ENCODE peak calls at places on chromosomes 5 and 9, in nine cellular contexts. N is mesendoderm; M is HCT116; E is T-helper 9 cell; O is activated T-helper 1 cell treated with anti-CD3 and anti-CD28 coated beads, Interleukin-12 subunit alpha, Interleukin-12 subunit beta, Interleukin-2, Interleukin-4 antibody, amounts not matched to agents 30 ng/mL and 10 ng/mL and 1 ng/mL, durations not matched to agents 14 hours and 24 hours and 36 hours; Y is A172; C is ureter; J is tibial artery; T is posterior cingulate gyrus. F is an unnamed sample.

GRCh38 chr5:132456553-132457361 is 33.8 kb downstream of the IRF1 start:
- DNase-seq in N (no peak), M (no peak), E (peak), O (peak), Y (no peak), C (no peak), J (peak), T (no peak), F (no peak)

GRCh38 chr9:36092509-36093215 is 43.9 kb upstream of the GLIPR2 start:
- DNase-seq in N (peak), M (no peak), E (no peak), O (peak), Y (no peak), C (no peak), J (no peak), T (no peak), F (no peak)

GRCh38 chr5:2093859-2094615 is 211.3 kb upstream of the IRX4 start:
- DNase-seq in N (no peak), M (no peak), E (no peak), O (no peak), Y (peak), C (no peak), J (peak), T (no peak), F (peak)

GRCh38 chr5:152532714-152533113 is 127.6 kb upstream of the NMUR2 start:
- DNase-seq in N (peak), M (peak), E (no peak), O (no peak), Y (peak), C (no peak), J (no peak), T (no peak), F (peak)

GRCh38 chr5:97133106-97133505 is 9.3 kb downstream of the LIX1 start:
- DNase-seq in N (no peak), M (no peak), E (no peak), O (no peak), Y (no peak), C (no peak), J (no peak), T (no peak), F (no peak)

GRCh38 chr9:108980893-108981292 is 32.4 kb downstream of the CTNNAL1 start:
- DNase-seq in N (no peak), M (no peak), E (no peak), O (no peak), Y (no peak), C (no peak), J (no peak), T (no peak), F (no peak)

GRCh38 chr5:82155305-82155704 is 122.8 kb downstream of the RPS23 start:
- DNase-seq in N (no peak), M (no peak), E (no peak), O (no peak), Y (no peak), C (no peak), J (no peak), T (no peak), F (no peak)

GRCh38 chr9:133762488-133763271 is 24.5 kb upstream of the SARDH start:
- DNase-seq in N (no peak), M (no peak), E (no peak), O (no peak), Y (no peak), C (peak), J (no peak), T (no peak), F (no peak)

GRCh38 chr5:54703568-54704255 is 186.2 kb downstream of the SNX18 start:
- DNase-seq in N (no peak), M (no peak), E (no peak), O (no peak), Y (no peak), C (no peak), J (no peak), T (no peak), F (no peak)

GRCh38 chr5:95484421-95484820 is 70.4 kb downstream of the SKIC3 start:
- DNase-seq in N (no peak), M (no peak), E (no peak), O (no peak), Y (no peak), C (no peak), J (no peak), T (no peak), F (no peak)

GRCh38 chr5:156850206-156850751 is at the start of gene PPP1R2B:
- DNase-seq in N (no peak), M (no peak), E (no peak), O (no peak), Y (no peak), C (no peak), J (no peak), T (no peak), F (no peak)

GRCh38 chr9:134031071-134031470 is 5.8 kb downstream of the BRD3OS start:
- DNase-seq in N (no peak), M (no peak), E (no peak), O (no peak), Y (no peak), C (no peak), J (no peak), T (no peak), F (no peak)